ENCODE peak calls at places on chromosomes 11 and 22, in nine cellular contexts. L is GM23338, C is HCT116, S is PC-3, W is neural progenitor cell, K is hepatocyte, A is SK-N-SH, F is OCI-LY7, G is MM.1S. Q is an unnamed sample.

GRCh38 chr11:61983419-61983818 is 16.0 kb upstream of the FTH1 start:
- DNase-seq in L (no peak), C (no peak), S (no peak), W (no peak), K (no peak), A (no peak), F (no peak), G (no peak), Q (no peak)

GRCh38 chr11:128483211-128483788 is 104.1 kb downstream of the ETS1 start:
- DNase-seq in L (no peak), C (no peak), S (no peak), W (no peak), K (no peak), A (no peak), F (no peak), G (no peak), Q (no peak)

GRCh38 chr22:37563153-37564081 is 3.1 kb downstream of the CDC42EP1 start:
- DNase-seq in L (peak; percentile 55), C (peak; percentile 57), S (peak; percentile 92), W (no peak), K (peak; percentile 90), A (no peak), F (no peak), G (no peak), Q (peak; percentile 98)

GRCh38 chr11:123640677-123641494 is 13.5 kb downstream of the SCN3B start:
- DNase-seq in L (peak; percentile 83), C (no peak), S (peak; percentile 67), W (peak; percentile 71), K (peak; percentile 61), A (peak; percentile 81), F (peak; percentile 50), G (peak; percentile 52), Q (peak; percentile 63)

GRCh38 chr22:29334148-29334547 is 18.7 kb upstream of the RASL10A start:
- DNase-seq in L (no peak), C (no peak), S (no peak), W (no peak), K (no peak), A (no peak), F (no peak), G (no peak), Q (no peak)

GRCh38 chr11:5021996-5022395 is 24.3 kb upstream of the OR52J3 start:
- DNase-seq in L (no peak), C (no peak), S (no peak), W (no peak), K (no peak), A (no peak), F (no peak), G (no peak), Q (no peak)

GRCh38 chr11:67370351-67371076 is 2.9 kb downstream of the CLCF1 start:
- DNase-seq in L (no peak), C (no peak), S (no peak), W (peak; percentile 53), K (peak; percentile 84), A (no peak), F (no peak), G (no peak), Q (peak; percentile 57)

GRCh38 chr11:70603064-70603755 is 204.9 kb downstream of the CTTN start:
- DNase-seq in L (no peak), C (no peak), S (no peak), W (no peak), K (no peak), A (no peak), F (no peak), G (no peak), Q (no peak)

DNA sequence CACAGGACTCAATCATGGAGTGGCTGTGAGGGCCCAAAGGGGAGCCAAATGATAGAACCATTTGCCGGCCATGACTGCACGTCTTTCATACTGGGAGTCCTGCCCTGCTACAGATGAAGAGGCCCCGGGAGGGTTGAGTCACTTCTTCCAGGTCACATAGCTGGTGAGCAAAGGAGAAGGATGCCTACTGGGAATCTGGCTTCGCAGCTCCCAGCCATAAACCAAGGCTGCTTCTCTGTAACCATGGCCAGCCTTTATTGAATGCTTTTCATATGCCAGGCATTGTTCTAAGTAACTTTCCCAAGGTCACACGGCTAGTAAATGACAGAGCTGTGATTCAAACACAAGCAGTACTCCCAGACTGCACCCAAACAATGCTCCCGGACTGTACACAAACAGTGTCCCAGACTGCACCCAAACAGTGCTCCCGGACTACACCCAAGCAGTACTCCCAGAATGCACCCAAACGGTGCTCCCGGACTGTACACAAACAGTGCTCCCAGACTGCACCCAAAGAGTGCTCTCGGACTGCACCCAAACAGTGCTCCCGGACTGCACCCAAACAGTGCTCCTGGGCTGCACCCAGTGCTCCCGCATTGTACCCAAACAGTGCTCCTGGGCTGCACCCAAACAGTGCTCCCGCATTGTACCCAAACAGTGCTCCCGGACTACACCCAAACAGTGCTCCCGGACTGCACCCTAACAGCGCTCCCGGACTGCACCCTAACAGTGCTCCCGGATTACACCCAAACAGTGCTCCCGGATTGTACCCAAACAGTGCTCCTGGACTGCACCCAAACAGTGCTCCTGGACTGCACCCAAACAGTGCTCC is 89.8 kb downstream of the FBXO7 start:
- DNase-seq in L (no peak), C (no peak), S (no peak), W (no peak), K (no peak), A (no peak), F (no peak), G (no peak), Q (peak; percentile 96)
- TF ChIP-seq EZH2phosphoT487 in L (no peak), C (no peak), S (no peak), W (no peak), K (no peak), A (no peak), F (no peak), G (no peak), Q (no peak)

GRCh38 chr22:39348909-39349505 is 784 bp upstream of the SYNGR1 start:
- DNase-seq in L (no peak), C (no peak), S (no peak), W (peak; percentile 25), K (peak; percentile 35), A (peak; percentile 66), F (no peak), G (no peak), Q (no peak)
- H3K4me2 ChIP-seq in L (peak overlapping the region; percentile 87), C (peak overlapping the region; percentile 80), S (peak overlapping the region; percentile 83), W (peak overlapping the region; percentile 71), K (peak overlapping the region; percentile 93), A (peak overlapping the region; percentile 66), F (peak overlapping the region; percentile 87), G (peak overlapping the region; percentile 77), Q (peak overlapping the region; percentile 84)

GRCh38 chr11:117841582-117842031 is 17.1 kb upstream of the FXYD2 start:
- DNase-seq in L (no peak), C (no peak), S (no peak), W (no peak), K (no peak), A (no peak), F (no peak), G (no peak), Q (no peak)

GRCh38 chr11:117839234-117839882 is 14.8 kb upstream of the FXYD2 start:
- DNase-seq in L (no peak), C (no peak), S (no peak), W (no peak), K (no peak), A (no peak), F (no peak), G (no peak), Q (no peak)

GRCh38 chr11:117842131-117842941 is 17.8 kb upstream of the FXYD2 start:
- DNase-seq in L (no peak), C (no peak), S (no peak), W (no peak), K (no peak), A (no peak), F (no peak), G (no peak), Q (no peak)

GRCh38 chr11:117840881-117841581 is 16.5 kb upstream of the FXYD2 start:
- DNase-seq in L (no peak), C (no peak), S (no peak), W (no peak), K (no peak), A (no peak), F (no peak), G (no peak), Q (no peak)

DNA sequence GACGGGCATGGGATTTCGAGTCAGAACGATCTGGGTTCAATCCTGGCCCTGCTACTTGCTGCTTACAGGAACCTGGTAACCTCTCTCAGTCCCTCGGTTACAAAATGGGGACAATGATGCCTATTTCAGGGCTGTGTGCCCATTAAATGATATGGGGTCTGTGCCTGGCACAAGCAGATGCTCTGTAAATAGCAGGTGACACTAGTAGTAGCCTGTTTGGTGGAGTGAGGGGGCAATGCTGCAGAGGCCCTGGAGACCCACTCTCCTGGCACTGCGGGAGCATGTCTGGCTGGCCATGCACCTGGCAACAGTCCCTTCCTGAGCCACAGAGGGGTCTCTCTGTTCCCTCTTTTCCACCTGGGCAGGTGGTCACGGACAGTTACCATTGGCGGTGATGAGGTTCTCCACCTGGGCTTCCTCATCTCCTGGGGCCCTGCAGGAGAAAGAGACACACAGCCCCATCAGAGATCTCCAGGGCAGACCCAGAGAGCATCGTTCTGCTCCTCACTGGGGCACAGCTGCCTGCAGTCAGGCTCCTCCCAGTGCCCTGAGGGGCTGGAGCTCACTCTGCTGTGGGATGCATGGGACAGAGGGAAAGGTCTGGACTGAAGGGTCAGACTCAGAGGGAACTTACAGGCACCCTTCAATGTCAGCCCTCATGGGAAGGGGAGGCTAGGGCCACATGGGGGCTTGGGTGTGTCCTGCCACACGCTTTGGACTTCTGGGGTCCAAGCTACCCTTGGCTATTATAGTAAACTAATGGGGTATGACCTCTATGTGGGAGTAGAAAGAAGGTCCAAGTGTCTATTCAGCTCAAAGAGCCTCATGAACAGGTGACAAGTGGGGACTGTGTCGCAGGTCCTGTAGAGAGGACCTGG is 15.6 kb upstream of the FXYD2 start:
- DNase-seq in L (no peak), C (no peak), S (no peak), W (no peak), K (no peak), A (no peak), F (no peak), G (no peak), Q (no peak)
- TF ChIP-seq EZH2phosphoT487 in L (no peak), C (no peak), S (no peak), W (no peak), K (no peak), A (no peak), F (no peak), G (no peak), Q (no peak)

GRCh38 chr11:77109236-77110019 is 6.8 kb downstream of the OMP start:
- DNase-seq in L (no peak), C (no peak), S (no peak), W (no peak), K (no peak), A (no peak), F (no peak), G (no peak), Q (peak; percentile 65)

GRCh38 chr11:77112641-77113381 is 10.2 kb downstream of the OMP start:
- DNase-seq in L (no peak), C (no peak), S (no peak), W (no peak), K (no peak), A (no peak), F (no peak), G (no peak), Q (no peak)

GRCh38 chr11:77111946-77112345 is 9.3 kb downstream of the OMP start:
- DNase-seq in L (no peak), C (no peak), S (no peak), W (no peak), K (no peak), A (no peak), F (no peak), G (no peak), Q (no peak)

GRCh38 chr11:77110836-77111235 is 8.2 kb downstream of the OMP start:
- DNase-seq in L (no peak), C (no peak), S (no peak), W (no peak), K (no peak), A (no peak), F (no peak), G (no peak), Q (no peak)

DNA sequence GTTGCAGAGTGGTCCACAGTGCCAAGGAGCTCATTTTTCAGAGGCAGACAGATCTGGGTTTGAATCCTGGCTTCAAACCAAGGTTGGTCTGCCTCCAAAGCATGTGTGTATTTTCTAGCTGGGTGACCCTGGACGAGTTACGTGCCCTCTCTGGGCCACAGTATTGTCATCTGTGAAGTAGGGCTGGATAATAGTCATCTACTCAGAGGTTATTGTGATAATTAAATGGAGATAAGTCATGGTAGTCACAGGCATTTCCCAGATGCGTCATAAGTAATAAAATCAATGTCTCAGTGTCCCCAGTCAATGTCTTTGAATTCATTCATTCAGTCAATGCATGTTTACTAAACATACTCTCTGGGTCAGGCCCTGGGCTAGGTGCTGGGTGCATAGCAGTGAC is 8.6 kb downstream of the OMP start:
- DNase-seq in L (no peak), C (no peak), S (peak; percentile 78), W (no peak), K (no peak), A (no peak), F (no peak), G (no peak), Q (peak; percentile 44)
- H3K4me2 ChIP-seq in L (no peak overlapping the region), C (no peak overlapping the region), S (peak overlapping the region; percentile 13), W (no peak overlapping the region), K (no peak overlapping the region), A (no peak overlapping the region), F (no peak overlapping the region), G (no peak overlapping the region), Q (no peak overlapping the region)